ENCODE peak calls at places on chromosomes 1 and 21, in four cellular contexts. G, M, V and J are unnamed samples.

GRCh38 chr1:7287013-7287412 is 484.1 kb upstream of the VAMP3 start:
- DNase-seq in G (no peak), M (no peak), V (no peak), J (no peak)

GRCh38 chr1:234406871-234407270 is 33.6 kb downstream of the COA6 start:
- DNase-seq in G (no peak), M (no peak), V (no peak), J (no peak)

GRCh38 chr1:41632788-41633575 is 148.5 kb upstream of the EDN2 start:
- DNase-seq in G (no peak), M (no peak), V (no peak), J (no peak)

GRCh38 chr1:110872745-110873435 is at the start of gene CD53:
- DNase-seq in G (no peak), M (no peak), V (no peak), J (no peak)

GRCh38 chr1:10193340-10193739 is 17.0 kb upstream of the KIF1B start:
- DNase-seq in G (no peak), M (no peak), V (no peak), J (no peak)

GRCh38 chr21:46054447-46054846 is 43.5 kb upstream of the COL6A2 start:
- DNase-seq in G (no peak), M (no peak), V (no peak), J (no peak)

GRCh38 chr1:108639899-108640560 is 20.9 kb downstream of the HENMT1 start:
- DNase-seq in G (no peak), M (no peak), V (peak), J (no peak)

GRCh38 chr1:201461783-201462441 is 7.1 kb downstream of the PHLDA3 start:
- DNase-seq in G (peak), M (no peak), V (peak), J (no peak)

GRCh38 chr1:227429447-227430359 is 111.4 kb upstream of the CDC42BPA start:
- DNase-seq in G (no peak), M (no peak), V (no peak), J (peak)

GRCh38 chr1:210822897-210823296 is 311.1 kb downstream of the KCNH1 start:
- DNase-seq in G (no peak), M (no peak), V (no peak), J (no peak)

GRCh38 chr1:172742599-172743500 is 83.9 kb downstream of the FASLG start:
- DNase-seq in G (peak), M (peak), V (peak), J (peak)

GRCh38 chr1:159218846-159219636 is 14.4 kb downstream of the ACKR1 start:
- DNase-seq in G (no peak), M (no peak), V (no peak), J (no peak)

GRCh38 chr1:45007311-45007710 is 3.8 kb downstream of the HECTD3 start:
- DNase-seq in G (no peak), M (no peak), V (no peak), J (no peak)

GRCh38 chr1:234969011-234969441 is 159.6 kb downstream of the TOMM20 start:
- DNase-seq in G (no peak), M (no peak), V (no peak), J (no peak)

GRCh38 chr1:215636258-215636965 is 69.3 kb downstream of the KCTD3 start:
- DNase-seq in G (no peak), M (no peak), V (peak), J (no peak)

GRCh38 chr21:33539612-33540011 is 2.3 kb downstream of the GART start:
- DNase-seq in G (no peak), M (no peak), V (no peak), J (no peak)

GRCh38 chr1:228082975-228083870 is 715 bp downstream of the ARF1 start:
- DNase-seq in G (no peak), M (peak), V (no peak), J (peak)

GRCh38 chr1:108747128-108747827 is 804 bp downstream of the STXBP3 start:
- DNase-seq in G (peak), M (peak), V (peak), J (peak)

GRCh38 chr21:26918318-26919065 is 48.4 kb downstream of the ADAMTS5 start:
- DNase-seq in G (no peak), M (no peak), V (no peak), J (no peak)

GRCh38 chr1:29055160-29055559 is 68.5 kb downstream of the TMEM200B start:
- DNase-seq in G (no peak), M (no peak), V (no peak), J (no peak)

GRCh38 chr21:34022557-34023335 is 50.6 kb upstream of the MRPS6 start:
- DNase-seq in G (no peak), M (no peak), V (no peak), J (no peak)

GRCh38 chr1:9733160-9733789 is 81.7 kb downstream of the PIK3CD start:
- DNase-seq in G (no peak), M (no peak), V (no peak), J (no peak)

GRCh38 chr21:40047993-40048730 is 180.9 kb downstream of the PCP4 start:
- DNase-seq in G (no peak), M (no peak), V (no peak), J (no peak)

GRCh38 chr1:236416165-236416564 is 22.1 kb downstream of the EDARADD start:
- DNase-seq in G (no peak), M (no peak), V (no peak), J (no peak)

GRCh38 chr1:42003433-42003832 is 84.7 kb upstream of the HIVEP3 start:
- DNase-seq in G (peak), M (no peak), V (no peak), J (peak)

GRCh38 chr1:3067301-3067670 is 1.7 kb upstream of the PRDM16 start:
- DNase-seq in G (no peak), M (no peak), V (no peak), J (no peak)

GRCh38 chr1:98048234-98048633 is 127.4 kb upstream of the DPYD start:
- DNase-seq in G (no peak), M (peak), V (peak), J (peak)

GRCh38 chr1:172500207-172500606 is 32.7 kb upstream of the SUCO start:
- DNase-seq in G (no peak), M (no peak), V (no peak), J (no peak)

GRCh38 chr1:89761901-89762300 is 58.9 kb upstream of the LRRC8D start:
- DNase-seq in G (no peak), M (no peak), V (no peak), J (no peak)

GRCh38 chr1:246608616-246609376 is 42.5 kb downstream of the CNST start:
- DNase-seq in G (peak), M (peak), V (peak), J (peak)

GRCh38 chr1:39272027-39272790 is 67.7 kb downstream of the MACF1 start:
- DNase-seq in G (no peak), M (no peak), V (peak), J (no peak)

GRCh38 chr1:151309851-151310323 is 17.3 kb downstream of the PI4KB start:
- DNase-seq in G (no peak), M (peak), V (no peak), J (no peak)

GRCh38 chr1:189859385-189859977 is 618.2 kb downstream of the BRINP3 start:
- DNase-seq in G (peak), M (peak), V (peak), J (no peak)
- TF ChIP-seq JUND in G (no peak), M (no peak), V (no peak), J (no peak)

DNA sequence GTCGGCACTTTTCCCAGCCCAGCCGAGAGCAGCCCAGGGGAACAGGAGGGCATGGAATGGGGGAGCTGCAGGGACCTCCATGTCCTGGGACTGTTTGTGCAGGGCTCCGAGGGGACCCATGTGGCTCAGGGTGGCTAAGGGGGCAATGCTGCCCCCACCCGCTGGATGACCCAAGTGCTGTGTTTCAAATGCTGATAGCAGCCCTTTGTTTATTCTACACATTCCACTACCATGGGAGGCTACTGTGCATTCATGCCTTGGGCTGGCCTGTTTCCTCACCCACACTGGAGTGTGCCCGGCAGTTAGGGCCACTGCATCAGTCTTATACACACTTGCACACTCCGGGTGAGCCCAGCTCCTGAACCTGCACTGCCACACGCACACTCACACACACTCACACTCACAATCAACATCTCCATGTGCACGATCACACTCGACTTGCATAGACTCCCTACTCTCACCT is 93.5 kb upstream of the POU3F1 start:
- DNase-seq in G (no peak), M (no peak), V (peak), J (no peak)
- TF ChIP-seq JUND in G (no peak), M (no peak), V (no peak), J (no peak)

DNA sequence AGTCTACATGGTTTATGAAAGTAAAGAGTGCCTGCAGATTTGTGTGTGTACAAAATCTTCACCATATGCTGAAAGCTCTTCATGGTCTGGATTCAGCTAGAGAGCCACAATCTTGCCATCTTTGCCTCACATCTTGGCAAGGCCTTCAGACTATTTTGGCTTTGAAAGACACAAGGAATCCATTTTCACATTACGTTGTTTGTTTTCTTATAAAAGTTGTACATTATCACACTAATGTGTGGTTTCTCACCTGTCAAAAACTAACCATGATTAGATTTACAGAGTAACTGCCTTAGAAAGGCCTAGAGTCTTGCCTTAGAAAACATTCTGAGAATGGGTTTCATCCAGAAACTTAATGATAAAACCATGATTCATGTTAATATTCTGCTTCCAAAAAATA is 494.6 kb downstream of the NEGR1 start:
- DNase-seq in G (no peak), M (peak), V (no peak), J (no peak)
- TF ChIP-seq JUND in G (no peak), M (no peak), V (no peak), J (no peak)

GRCh38 chr1:86205741-86206140 is 49.2 kb upstream of the COL24A1 start:
- DNase-seq in G (no peak), M (no peak), V (no peak), J (no peak)

GRCh38 chr1:86202552-86203340 is 46.2 kb upstream of the COL24A1 start:
- DNase-seq in G (no peak), M (no peak), V (no peak), J (no peak)

GRCh38 chr1:86207323-86207722 is 50.8 kb upstream of the COL24A1 start:
- DNase-seq in G (no peak), M (no peak), V (no peak), J (no peak)
- TF ChIP-seq JUND in G (no peak), M (no peak), V (no peak), J (no peak)

GRCh38 chr1:15455522-15455921 is 1.0 kb upstream of the CELA2A start:
- DNase-seq in G (no peak), M (no peak), V (no peak), J (no peak)
- TF ChIP-seq JUND in G (no peak), M (no peak), V (no peak), J (no peak)